ENCODE peak calls at places on chromosomes 5 and 9, in five cellular contexts. X is heart right ventricle, G is gastrocnemius medialis, N is A549, R is HFF-Myc. A is an unnamed sample.

GRCh38 chr5:128553747-128554146 is 15.7 kb upstream of the FBN2 start:
- DNase-seq in X (no peak), G (no peak), N (no peak), R (no peak), A (no peak)

GRCh38 chr9:105737205-105737604 is 42.9 kb downstream of the TMEM38B start:
- DNase-seq in X (no peak), G (no peak), N (no peak), R (no peak), A (no peak)

GRCh38 chr5:118921946-118922345 is 66.4 kb downstream of the DTWD2 start:
- DNase-seq in X (no peak), G (no peak), N (no peak), R (no peak), A (no peak)

GRCh38 chr9:127907867-127908659 is 8.7 kb upstream of the ST6GALNAC6 start:
- DNase-seq in X (no peak), G (no peak), N (no peak), R (no peak), A (no peak)

GRCh38 chr5:106675674-106676073 is 995.1 kb downstream of the EFNA5 start:
- DNase-seq in X (no peak), G (no peak), N (no peak), R (no peak), A (no peak)

GRCh38 chr5:65927497-65928340 is 1.3 kb downstream of the ERBIN start:
- DNase-seq in X (no peak), G (no peak), N (peak; percentile 52), R (peak; percentile 41), A (no peak)

GRCh38 chr5:13276143-13276542 is 668.3 kb downstream of the DNAH5 start:
- DNase-seq in X (no peak), G (no peak), N (no peak), R (no peak), A (no peak)

GRCh38 chr5:18686253-18686652 is 1052.0 kb downstream of the TAF11L14 start:
- DNase-seq in X (no peak), G (no peak), N (no peak), R (no peak), A (no peak)

GRCh38 chr9:134212809-134213507 is 48.6 kb upstream of the RNU6ATAC start:
- DNase-seq in X (peak; percentile 6), G (no peak), N (no peak), R (no peak), A (no peak)

GRCh38 chr9:134234001-134234660 is 69.8 kb upstream of the RNU6ATAC start:
- DNase-seq in X (no peak), G (no peak), N (no peak), R (no peak), A (no peak)

GRCh38 chr5:142107729-142108431 is 699 bp upstream of the NDFIP1 start:
- DNase-seq in X (no peak), G (no peak), N (no peak), R (no peak), A (no peak)

GRCh38 chr5:142110988-142111687 is 2.6 kb downstream of the NDFIP1 start:
- DNase-seq in X (no peak), G (no peak), N (no peak), R (no peak), A (no peak)

GRCh38 chr5:142109356-142110045 is 922 bp downstream of the NDFIP1 start:
- DNase-seq in X (no peak), G (no peak), N (peak; percentile 9), R (no peak), A (no peak)

GRCh38 chr5:142108432-142109355 is at the start of gene NDFIP1:
- DNase-seq in X (peak; percentile 92), G (peak; percentile 81), N (peak; percentile 67), R (peak; percentile 14), A (peak; percentile 71)

GRCh38 chr5:142110046-142110531 is 1.5 kb downstream of the NDFIP1 start:
- DNase-seq in X (no peak), G (peak; percentile 34), N (peak; percentile 17), R (no peak), A (no peak)
- TF ChIP-seq CTCF in X (no peak), G (no peak), N (no peak), R (no peak), A (no peak)

GRCh38 chr5:88691945-88692868 is 190.8 kb downstream of the MEF2C start:
- DNase-seq in X (no peak), G (no peak), N (no peak), R (no peak), A (no peak)
- TF ChIP-seq CTCF in X (no peak), G (no peak), N (no peak), R (no peak), A (no peak)

GRCh38 chr5:135830384-135831275 is 3.8 kb upstream of the SLC25A48 start:
- DNase-seq in X (no peak), G (no peak), N (no peak), R (no peak), A (no peak)
- TF ChIP-seq CTCF in X (no peak), G (no peak), N (no peak), R (no peak), A (no peak)

GRCh38 chr5:179276838-179277395 is 68.3 kb downstream of the ADAMTS2 start:
- DNase-seq in X (no peak), G (no peak), N (no peak), R (no peak), A (no peak)
- TF ChIP-seq CTCF in X (peak; percentile 6), G (no peak), N (no peak), R (no peak), A (peak; percentile 33)

GRCh38 chr9:108394726-108395125 is 461.1 kb downstream of the ACTL7B start:
- DNase-seq in X (no peak), G (no peak), N (no peak), R (no peak), A (no peak)

GRCh38 chr9:108396618-108397017 is 459.2 kb downstream of the ACTL7B start:
- DNase-seq in X (no peak), G (no peak), N (no peak), R (no peak), A (no peak)

GRCh38 chr9:108396193-108396592 is 459.6 kb downstream of the ACTL7B start:
- DNase-seq in X (no peak), G (no peak), N (no peak), R (no peak), A (no peak)

GRCh38 chr9:108397286-108397685 is 458.5 kb downstream of the ACTL7B start:
- DNase-seq in X (no peak), G (no peak), N (no peak), R (no peak), A (no peak)

GRCh38 chr9:108400267-108400666 is 455.5 kb downstream of the ACTL7B start:
- DNase-seq in X (no peak), G (no peak), N (no peak), R (no peak), A (no peak)
- TF ChIP-seq CTCF in X (no peak), G (no peak), N (no peak), R (no peak), A (no peak)

GRCh38 chr5:156835905-156836304 is 14.2 kb upstream of the PPP1R2B start:
- DNase-seq in X (no peak), G (no peak), N (peak; percentile 11), R (peak; percentile 2), A (no peak)
- TF ChIP-seq CTCF in X (no peak), G (no peak), N (peak; percentile 30), R (peak; percentile 25), A (peak; percentile 29)

GRCh38 chr9:112925058-112925641 is 34.5 kb upstream of the SLC46A2 start:
- DNase-seq in X (no peak), G (no peak), N (peak; percentile 34), R (peak; percentile 2), A (peak; percentile 28)
- TF ChIP-seq CTCF in X (peak; percentile 45), G (no peak), N (peak; percentile 66), R (peak; percentile 19), A (peak; percentile 67)

A was measured in neural crest cell.